ENCODE peak calls at places on chromosomes 11 and 22, in five cellular contexts. One of them, this sample, is unnamed.

GRCh38 chr22:33213383-33214075 is 155.3 kb upstream of the SYN3 start:
- DNase-seq in HCT116: no peak
- DNase-seq in H1: no peak
- DNase-seq in K562: no peak
- DNase-seq in endothelial cell of umbilical vein: no peak
- DNase-seq in this sample: no peak

GRCh38 chr11:70696076-70696475 is 297.7 kb downstream of the CTTN start:
- DNase-seq in HCT116: no peak
- DNase-seq in H1: no peak
- DNase-seq in K562: no peak
- DNase-seq in endothelial cell of umbilical vein: no peak
- DNase-seq in this sample: no peak

GRCh38 chr11:92251980-92252379 is 27.4 kb downstream of the FAT3 start:
- DNase-seq in HCT116: no peak
- DNase-seq in H1: no peak
- DNase-seq in K562: no peak
- DNase-seq in endothelial cell of umbilical vein: no peak
- DNase-seq in this sample: no peak

GRCh38 chr11:104866815-104867214 is 31.4 kb downstream of the CASP12 start:
- DNase-seq in HCT116: no peak
- DNase-seq in H1: no peak
- DNase-seq in K562: no peak
- DNase-seq in endothelial cell of umbilical vein: no peak
- DNase-seq in this sample: no peak

GRCh38 chr11:125250316-125250870 is 85.8 kb downstream of the PKNOX2 start:
- DNase-seq in HCT116: no peak
- DNase-seq in H1: no peak
- DNase-seq in K562: no peak
- DNase-seq in endothelial cell of umbilical vein: no peak
- DNase-seq in this sample: no peak

GRCh38 chr11:108997826-108998225 is 333.0 kb downstream of the DDX10 start:
- DNase-seq in HCT116: no peak
- DNase-seq in H1: no peak
- DNase-seq in K562: no peak
- DNase-seq in endothelial cell of umbilical vein: no peak
- DNase-seq in this sample: no peak

GRCh38 chr22:20243545-20244249 is 24.4 kb downstream of the RTN4R start:
- DNase-seq in HCT116: no peak
- DNase-seq in H1: no peak
- DNase-seq in K562: peak; percentile 73
- DNase-seq in endothelial cell of umbilical vein: peak; percentile 59
- DNase-seq in this sample: peak; percentile 66

GRCh38 chr22:45199723-45200122 is 36.0 kb downstream of the NUP50 start:
- DNase-seq in HCT116: no peak
- DNase-seq in H1: no peak
- DNase-seq in K562: no peak
- DNase-seq in endothelial cell of umbilical vein: no peak
- DNase-seq in this sample: no peak

GRCh38 chr11:76903325-76903724 is 42.6 kb downstream of the ACER3 start:
- DNase-seq in HCT116: peak; percentile 18
- DNase-seq in H1: no peak
- DNase-seq in K562: no peak
- DNase-seq in endothelial cell of umbilical vein: no peak
- DNase-seq in this sample: no peak

GRCh38 chr11:66113132-66113856 is 43.2 kb downstream of the PACS1 start:
- DNase-seq in HCT116: peak; percentile 43
- DNase-seq in H1: no peak
- DNase-seq in K562: peak; percentile 38
- DNase-seq in endothelial cell of umbilical vein: peak; percentile 67
- DNase-seq in this sample: no peak

GRCh38 chr22:30751529-30751928 is 56.9 kb downstream of the OSBP2 start:
- DNase-seq in HCT116: no peak
- DNase-seq in H1: no peak
- DNase-seq in K562: no peak
- DNase-seq in endothelial cell of umbilical vein: no peak
- DNase-seq in this sample: no peak

GRCh38 chr22:18104566-18104965 is 6.0 kb upstream of the TUBA8 start:
- DNase-seq in HCT116: no peak
- DNase-seq in H1: no peak
- DNase-seq in K562: no peak
- DNase-seq in endothelial cell of umbilical vein: no peak
- DNase-seq in this sample: no peak

GRCh38 chr11:14974021-14974698 is 2.0 kb upstream of the CALCA start:
- DNase-seq in HCT116: no peak
- DNase-seq in H1: peak; percentile 68
- DNase-seq in K562: no peak
- DNase-seq in endothelial cell of umbilical vein: peak; percentile 10
- DNase-seq in this sample: no peak

GRCh38 chr11:84420261-84420660 is 1134.1 kb upstream of the CCDC90B start:
- DNase-seq in HCT116: no peak
- DNase-seq in H1: no peak
- DNase-seq in K562: no peak
- DNase-seq in endothelial cell of umbilical vein: no peak
- DNase-seq in this sample: no peak

GRCh38 chr11:13850256-13851010 is 112.1 kb upstream of the SPON1 start:
- DNase-seq in HCT116: no peak
- DNase-seq in H1: no peak
- DNase-seq in K562: no peak
- DNase-seq in endothelial cell of umbilical vein: no peak
- DNase-seq in this sample: no peak

GRCh38 chr11:123357353-123357989 is 72.6 kb upstream of the GRAMD1B start:
- DNase-seq in HCT116: no peak
- DNase-seq in H1: no peak
- DNase-seq in K562: no peak
- DNase-seq in endothelial cell of umbilical vein: no peak
- DNase-seq in this sample: no peak

GRCh38 chr11:68933605-68934320 is 30.1 kb downstream of the IGHMBP2 start:
- DNase-seq in HCT116: no peak
- DNase-seq in H1: no peak
- DNase-seq in K562: no peak
- DNase-seq in endothelial cell of umbilical vein: no peak
- DNase-seq in this sample: no peak

GRCh38 chr11:2825886-2826678 is 59.5 kb downstream of the CDKN1C start:
- DNase-seq in HCT116: no peak
- DNase-seq in H1: no peak
- DNase-seq in K562: no peak
- DNase-seq in endothelial cell of umbilical vein: peak; percentile 61
- DNase-seq in this sample: no peak

GRCh38 chr11:57444362-57445074 is 15.8 kb upstream of the RTN4RL2 start:
- DNase-seq in HCT116: no peak
- DNase-seq in H1: no peak
- DNase-seq in K562: peak; percentile 55
- DNase-seq in endothelial cell of umbilical vein: no peak
- DNase-seq in this sample: no peak

GRCh38 chr11:66579017-66579606 is 10.7 kb upstream of the CTSF start:
- DNase-seq in HCT116: peak; percentile 31
- DNase-seq in H1: peak; percentile 97
- DNase-seq in K562: peak; percentile 82
- DNase-seq in endothelial cell of umbilical vein: peak; percentile 69
- DNase-seq in this sample: no peak

GRCh38 chr11:12900496-12900895 is 108.6 kb upstream of the RASSF10 start:
- DNase-seq in HCT116: no peak
- DNase-seq in H1: no peak
- DNase-seq in K562: peak; percentile 33
- DNase-seq in endothelial cell of umbilical vein: peak; percentile 50
- DNase-seq in this sample: no peak

GRCh38 chr22:30324008-30324730 is 2.6 kb downstream of the TBC1D10A start:
- DNase-seq in HCT116: no peak
- DNase-seq in H1: no peak
- DNase-seq in K562: no peak
- DNase-seq in endothelial cell of umbilical vein: no peak
- DNase-seq in this sample: no peak

GRCh38 chr11:12433571-12434061 is 56.2 kb downstream of the PARVA start:
- DNase-seq in HCT116: no peak
- DNase-seq in H1: no peak
- DNase-seq in K562: no peak
- DNase-seq in endothelial cell of umbilical vein: peak; percentile 24
- DNase-seq in this sample: no peak

GRCh38 chr11:47946682-47947575 is 33.4 kb upstream of the PTPRJ start:
- DNase-seq in HCT116: peak; percentile 84
- DNase-seq in H1: no peak
- DNase-seq in K562: peak; percentile 90
- DNase-seq in endothelial cell of umbilical vein: peak; percentile 88
- DNase-seq in this sample: no peak

GRCh38 chr11:62487698-62488551 is 58.7 kb downstream of the AHNAK start:
- DNase-seq in HCT116: no peak
- DNase-seq in H1: no peak
- DNase-seq in K562: no peak
- DNase-seq in endothelial cell of umbilical vein: peak; percentile 27
- DNase-seq in this sample: no peak

GRCh38 chr11:67365756-67366384 is 7.5 kb downstream of the CLCF1 start:
- DNase-seq in HCT116: no peak
- DNase-seq in H1: no peak
- DNase-seq in K562: no peak
- DNase-seq in endothelial cell of umbilical vein: no peak
- DNase-seq in this sample: no peak

GRCh38 chr11:46295312-46295995 is 18.0 kb downstream of the CREB3L1 start:
- DNase-seq in HCT116: no peak
- DNase-seq in H1: peak; percentile 92
- DNase-seq in K562: peak; percentile 91
- DNase-seq in endothelial cell of umbilical vein: peak; percentile 76
- DNase-seq in this sample: no peak

GRCh38 chr11:95792700-95793099 is 2.4 kb downstream of the CEP57 start:
- DNase-seq in HCT116: no peak
- DNase-seq in H1: no peak
- DNase-seq in K562: peak; percentile 27
- DNase-seq in endothelial cell of umbilical vein: no peak
- DNase-seq in this sample: no peak

GRCh38 chr22:22817468-22818201 is 70.0 kb upstream of the IGLL5 start:
- DNase-seq in HCT116: no peak
- DNase-seq in H1: no peak
- DNase-seq in K562: peak; percentile 59
- DNase-seq in endothelial cell of umbilical vein: no peak
- DNase-seq in this sample: no peak

GRCh38 chr11:18634140-18635032 is at the start of gene SPTY2D1:
- DNase-seq in HCT116: peak; percentile 99
- DNase-seq in H1: peak; percentile 95
- DNase-seq in K562: peak; percentile 100
- DNase-seq in endothelial cell of umbilical vein: peak; percentile 99
- DNase-seq in this sample: peak; percentile 94

GRCh38 chr22:25942989-25943411 is 201.0 kb downstream of the MYO18B start:
- DNase-seq in HCT116: no peak
- DNase-seq in H1: no peak
- DNase-seq in K562: no peak
- DNase-seq in endothelial cell of umbilical vein: no peak
- DNase-seq in this sample: no peak

GRCh38 chr22:25941365-25941960 is 199.5 kb downstream of the MYO18B start:
- DNase-seq in HCT116: no peak
- DNase-seq in H1: no peak
- DNase-seq in K562: no peak
- DNase-seq in endothelial cell of umbilical vein: no peak
- DNase-seq in this sample: no peak

GRCh38 chr22:25940479-25940878 is 198.5 kb downstream of the MYO18B start:
- DNase-seq in HCT116: no peak
- DNase-seq in H1: no peak
- DNase-seq in K562: no peak
- DNase-seq in endothelial cell of umbilical vein: no peak
- DNase-seq in this sample: no peak

GRCh38 chr22:25939384-25939783 is 197.4 kb downstream of the MYO18B start:
- DNase-seq in HCT116: no peak
- DNase-seq in H1: no peak
- DNase-seq in K562: no peak
- DNase-seq in endothelial cell of umbilical vein: no peak
- DNase-seq in this sample: no peak

GRCh38 chr22:25942126-25942988 is 200.4 kb downstream of the MYO18B start:
- DNase-seq in HCT116: no peak
- DNase-seq in H1: no peak
- DNase-seq in K562: no peak
- DNase-seq in endothelial cell of umbilical vein: no peak
- DNase-seq in this sample: no peak
- H3K9ac ChIP-seq in HCT116: no peak overlapping the region
- H3K9ac ChIP-seq in H1: no peak overlapping the region
- H3K9ac ChIP-seq in K562: no peak overlapping the region
- H3K9ac ChIP-seq in endothelial cell of umbilical vein: no peak overlapping the region
- H3K9ac ChIP-seq in this sample: no peak overlapping the region

GRCh38 chr11:55345306-55345705 is 2.3 kb downstream of the OR4A16 start:
- DNase-seq in HCT116: no peak
- DNase-seq in H1: no peak
- DNase-seq in K562: no peak
- DNase-seq in endothelial cell of umbilical vein: no peak
- DNase-seq in this sample: no peak

GRCh38 chr11:55342901-55343300 is at the start of gene OR4A16:
- DNase-seq in HCT116: no peak
- DNase-seq in H1: no peak
- DNase-seq in K562: no peak
- DNase-seq in endothelial cell of umbilical vein: no peak
- DNase-seq in this sample: no peak
- TF ChIP-seq POLR2AphosphoS5 in HCT116: no peak
- TF ChIP-seq POLR2AphosphoS5 in H1: no peak
- TF ChIP-seq POLR2AphosphoS5 in K562: no peak
- TF ChIP-seq POLR2AphosphoS5 in endothelial cell of umbilical vein: no peak
- TF ChIP-seq POLR2AphosphoS5 in this sample: no peak

DNA sequence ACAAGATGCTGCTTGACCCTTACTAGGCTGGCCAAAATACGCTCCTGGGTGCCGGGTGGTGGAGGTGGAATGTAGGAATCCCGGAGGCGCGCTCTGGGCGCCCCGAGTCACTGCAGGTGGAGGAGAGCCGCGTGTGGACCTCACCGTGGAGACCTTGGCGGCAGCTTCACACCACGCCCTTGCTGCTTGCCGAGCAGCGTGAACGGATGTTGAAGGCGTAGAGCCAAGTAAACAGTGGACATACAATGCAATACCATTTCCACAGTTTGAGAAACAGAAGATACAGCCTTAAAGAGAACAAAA is 1.3 kb downstream of the NCR3LG1 start:
- DNase-seq in HCT116: no peak
- DNase-seq in H1: peak; percentile 59
- DNase-seq in K562: peak; percentile 78
- DNase-seq in endothelial cell of umbilical vein: no peak
- DNase-seq in this sample: no peak
- TF ChIP-seq EZH2 in HCT116: no peak
- TF ChIP-seq EZH2 in H1: peak; percentile 89
- TF ChIP-seq EZH2 in K562: no peak
- TF ChIP-seq EZH2 in endothelial cell of umbilical vein: no peak
- TF ChIP-seq EZH2 in this sample: no peak

GRCh38 chr11:112613051-112613972 is 347.9 kb upstream of the NCAM1 start:
- DNase-seq in HCT116: peak; percentile 62
- DNase-seq in H1: no peak
- DNase-seq in K562: no peak
- DNase-seq in endothelial cell of umbilical vein: peak; percentile 58
- DNase-seq in this sample: no peak
- H3K9ac ChIP-seq in HCT116: peak overlapping the region; percentile 48
- H3K9ac ChIP-seq in H1: no peak overlapping the region
- H3K9ac ChIP-seq in K562: no peak overlapping the region
- H3K9ac ChIP-seq in endothelial cell of umbilical vein: no peak overlapping the region
- H3K9ac ChIP-seq in this sample: no peak overlapping the region

GRCh38 chr22:44063462-44064371 is 39.6 kb downstream of the PARVB start:
- DNase-seq in HCT116: no peak
- DNase-seq in H1: no peak
- DNase-seq in K562: no peak
- DNase-seq in endothelial cell of umbilical vein: no peak
- DNase-seq in this sample: no peak
- TF ChIP-seq POLR2AphosphoS5 in HCT116: no peak
- TF ChIP-seq POLR2AphosphoS5 in H1: no peak
- TF ChIP-seq POLR2AphosphoS5 in K562: no peak
- TF ChIP-seq POLR2AphosphoS5 in endothelial cell of umbilical vein: no peak
- TF ChIP-seq POLR2AphosphoS5 in this sample: no peak

This sample was measured in SK-N-MC.